ENCODE peak calls at places on chromosome 20, in ten cellular contexts. One of them, this sample, is unnamed. For H3K9me3, the result is how much of the 10 kb centered on the place peaks cover.

GRCh38 chr20:50995506-50995905 is 27.4 kb downstream of the KCNG1 start:
- DNase-seq in fibroblast of lung: peak
- DNase-seq in HCT116: no peak
- DNase-seq in endothelial cell of umbilical vein: no peak
- DNase-seq in SK-N-MC: no peak
- DNase-seq in hepatocyte: no peak
- DNase-seq in keratinocyte: no peak
- DNase-seq in GM12878: no peak
- DNase-seq in astrocyte: no peak
- DNase-seq in PC-9: no peak
- DNase-seq in this sample: no peak

GRCh38 chr20:54539521-54540046 is 64.2 kb downstream of the DOK5 start:
- DNase-seq in SK-N-MC: no peak
- DNase-seq in endothelial cell of umbilical vein: no peak
- DNase-seq in HCT116: no peak
- DNase-seq in fibroblast of lung: peak
- DNase-seq in PC-9: no peak
- DNase-seq in keratinocyte: no peak
- DNase-seq in astrocyte: peak
- DNase-seq in GM12878: no peak
- DNase-seq in hepatocyte: no peak
- DNase-seq in this sample: no peak

GRCh38 chr20:41408131-41408789 is 41.6 kb upstream of the EMILIN3 start:
- DNase-seq in fibroblast of lung: no peak
- DNase-seq in hepatocyte: no peak
- DNase-seq in PC-9: no peak
- DNase-seq in SK-N-MC: no peak
- DNase-seq in GM12878: peak
- DNase-seq in HCT116: no peak
- DNase-seq in endothelial cell of umbilical vein: no peak
- DNase-seq in astrocyte: no peak
- DNase-seq in keratinocyte: no peak
- DNase-seq in this sample: no peak

GRCh38 chr20:62334881-62335280 is 32.1 kb downstream of the ADRM1 start:
- DNase-seq in fibroblast of lung: no peak
- DNase-seq in astrocyte: no peak
- DNase-seq in GM12878: no peak
- DNase-seq in HCT116: no peak
- DNase-seq in keratinocyte: no peak
- DNase-seq in PC-9: no peak
- DNase-seq in endothelial cell of umbilical vein: no peak
- DNase-seq in hepatocyte: no peak
- DNase-seq in SK-N-MC: no peak
- DNase-seq in this sample: no peak

GRCh38 chr20:21340991-21341722 is 38.0 kb downstream of the XRN2 start:
- DNase-seq in astrocyte: no peak
- DNase-seq in keratinocyte: no peak
- DNase-seq in fibroblast of lung: no peak
- DNase-seq in SK-N-MC: no peak
- DNase-seq in HCT116: no peak
- DNase-seq in hepatocyte: no peak
- DNase-seq in PC-9: no peak
- DNase-seq in GM12878: no peak
- DNase-seq in endothelial cell of umbilical vein: no peak
- DNase-seq in this sample: no peak

GRCh38 chr20:33647603-33648395 is 14.3 kb upstream of the C20orf144 start:
- DNase-seq in hepatocyte: no peak
- DNase-seq in HCT116: no peak
- DNase-seq in astrocyte: peak
- DNase-seq in SK-N-MC: no peak
- DNase-seq in GM12878: peak
- DNase-seq in PC-9: no peak
- DNase-seq in endothelial cell of umbilical vein: peak
- DNase-seq in fibroblast of lung: peak
- DNase-seq in keratinocyte: no peak
- DNase-seq in this sample: peak

GRCh38 chr20:47620808-47621805 is 119.4 kb downstream of the NCOA3 start:
- DNase-seq in fibroblast of lung: peak
- DNase-seq in SK-N-MC: peak
- DNase-seq in HCT116: peak
- DNase-seq in GM12878: peak
- DNase-seq in hepatocyte: peak
- DNase-seq in PC-9: peak
- DNase-seq in endothelial cell of umbilical vein: peak
- DNase-seq in astrocyte: peak
- DNase-seq in keratinocyte: peak
- DNase-seq in this sample: peak

GRCh38 chr20:20731000-20731944 is 18.8 kb upstream of the RALGAPA2 start:
- DNase-seq in keratinocyte: no peak
- DNase-seq in hepatocyte: no peak
- DNase-seq in GM12878: no peak
- DNase-seq in PC-9: no peak
- DNase-seq in SK-N-MC: no peak
- DNase-seq in HCT116: no peak
- DNase-seq in endothelial cell of umbilical vein: peak
- DNase-seq in fibroblast of lung: peak
- DNase-seq in astrocyte: no peak
- DNase-seq in this sample: no peak

GRCh38 chr20:62225026-62225425 is 4.9 kb upstream of the HRH3 start:
- DNase-seq in GM12878: no peak
- DNase-seq in astrocyte: no peak
- DNase-seq in endothelial cell of umbilical vein: no peak
- DNase-seq in hepatocyte: no peak
- DNase-seq in SK-N-MC: no peak
- DNase-seq in HCT116: no peak
- DNase-seq in PC-9: no peak
- DNase-seq in keratinocyte: no peak
- DNase-seq in fibroblast of lung: no peak
- DNase-seq in this sample: no peak

GRCh38 chr20:12737900-12738299 is 270.9 kb upstream of the SPTLC3 start:
- DNase-seq in SK-N-MC: no peak
- DNase-seq in HCT116: no peak
- DNase-seq in PC-9: no peak
- DNase-seq in fibroblast of lung: no peak
- DNase-seq in GM12878: no peak
- DNase-seq in endothelial cell of umbilical vein: no peak
- DNase-seq in keratinocyte: no peak
- DNase-seq in hepatocyte: no peak
- DNase-seq in astrocyte: no peak
- DNase-seq in this sample: no peak

GRCh38 chr20:63942250-63943006 is 13.8 kb downstream of the UCKL1 start:
- DNase-seq in PC-9: no peak
- DNase-seq in endothelial cell of umbilical vein: peak
- DNase-seq in hepatocyte: no peak
- DNase-seq in keratinocyte: no peak
- DNase-seq in astrocyte: no peak
- DNase-seq in GM12878: no peak
- DNase-seq in fibroblast of lung: peak
- DNase-seq in SK-N-MC: peak
- DNase-seq in HCT116: no peak
- DNase-seq in this sample: no peak

GRCh38 chr20:51800132-51800721 is 2.1 kb downstream of the SALL4 start:
- DNase-seq in endothelial cell of umbilical vein: peak
- DNase-seq in astrocyte: no peak
- DNase-seq in SK-N-MC: no peak
- DNase-seq in PC-9: peak
- DNase-seq in GM12878: no peak
- DNase-seq in HCT116: peak
- DNase-seq in fibroblast of lung: peak
- DNase-seq in keratinocyte: peak
- DNase-seq in hepatocyte: peak
- DNase-seq in this sample: peak

GRCh38 chr20:24674921-24675605 is 205.6 kb downstream of the SYNDIG1 start:
- DNase-seq in SK-N-MC: no peak
- DNase-seq in PC-9: no peak
- DNase-seq in GM12878: no peak
- DNase-seq in astrocyte: no peak
- DNase-seq in keratinocyte: no peak
- DNase-seq in fibroblast of lung: no peak
- DNase-seq in HCT116: no peak
- DNase-seq in endothelial cell of umbilical vein: no peak
- DNase-seq in hepatocyte: no peak
- DNase-seq in this sample: no peak

GRCh38 chr20:24672181-24672880 is 202.9 kb downstream of the SYNDIG1 start:
- DNase-seq in hepatocyte: no peak
- DNase-seq in astrocyte: peak
- DNase-seq in GM12878: no peak
- DNase-seq in fibroblast of lung: peak
- DNase-seq in endothelial cell of umbilical vein: no peak
- DNase-seq in PC-9: no peak
- DNase-seq in keratinocyte: no peak
- DNase-seq in HCT116: no peak
- DNase-seq in SK-N-MC: no peak
- DNase-seq in this sample: peak

GRCh38 chr20:24670981-24671380 is 201.6 kb downstream of the SYNDIG1 start:
- DNase-seq in SK-N-MC: no peak
- DNase-seq in hepatocyte: no peak
- DNase-seq in fibroblast of lung: no peak
- DNase-seq in GM12878: no peak
- DNase-seq in astrocyte: no peak
- DNase-seq in endothelial cell of umbilical vein: no peak
- DNase-seq in HCT116: no peak
- DNase-seq in PC-9: no peak
- DNase-seq in keratinocyte: no peak
- DNase-seq in this sample: no peak

GRCh38 chr20:24673678-24674570 is 204.5 kb downstream of the SYNDIG1 start:
- DNase-seq in endothelial cell of umbilical vein: no peak
- DNase-seq in GM12878: no peak
- DNase-seq in astrocyte: peak
- DNase-seq in HCT116: no peak
- DNase-seq in SK-N-MC: no peak
- DNase-seq in PC-9: peak
- DNase-seq in hepatocyte: no peak
- DNase-seq in keratinocyte: peak
- DNase-seq in fibroblast of lung: peak
- DNase-seq in this sample: peak

DNA sequence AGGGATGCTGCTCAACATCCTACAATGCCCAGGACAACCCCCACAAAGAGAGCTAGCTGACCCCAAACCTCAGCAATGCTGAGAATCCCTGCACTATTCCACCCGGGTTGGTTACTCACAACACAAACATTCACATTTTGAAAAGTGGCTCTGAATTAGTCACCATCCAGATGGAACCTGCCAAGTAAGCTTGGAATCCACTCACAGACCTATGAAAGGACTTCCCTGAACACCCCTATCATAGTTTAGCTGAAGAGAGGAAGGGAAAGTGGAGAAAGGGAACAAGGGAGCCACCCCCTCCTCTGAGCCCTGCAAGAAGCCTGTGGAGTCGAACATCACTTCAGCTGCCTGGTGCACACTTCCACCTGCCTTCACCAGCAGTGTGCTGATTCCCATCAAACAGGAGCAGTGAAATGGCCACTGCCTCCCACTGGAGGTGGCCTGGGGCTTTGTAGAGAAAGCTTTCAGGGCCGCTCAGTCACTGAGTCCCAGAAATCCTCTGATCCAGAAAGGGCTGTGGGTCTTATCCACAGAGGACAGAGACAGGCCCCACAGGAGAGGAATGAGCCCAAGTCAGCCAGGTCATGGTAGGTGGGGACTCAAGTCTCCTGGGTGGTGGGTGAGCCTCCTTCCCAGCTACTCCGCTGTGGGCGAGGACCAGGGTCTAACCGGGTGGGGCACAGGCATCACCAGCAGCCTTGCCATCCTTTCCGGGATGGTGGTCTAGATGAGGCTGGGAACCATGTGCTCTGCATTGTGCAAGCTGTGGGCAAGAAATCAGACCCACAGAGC is 203.7 kb downstream of the SYNDIG1 start:
- DNase-seq in GM12878: no peak
- DNase-seq in keratinocyte: peak
- DNase-seq in hepatocyte: no peak
- DNase-seq in PC-9: peak
- DNase-seq in fibroblast of lung: peak
- DNase-seq in endothelial cell of umbilical vein: no peak
- DNase-seq in SK-N-MC: no peak
- DNase-seq in HCT116: no peak
- DNase-seq in astrocyte: peak
- DNase-seq in this sample: peak
- H3K9me3 ChIP-seq in GM12878: under half
- H3K9me3 ChIP-seq in keratinocyte: under half
- H3K9me3 ChIP-seq in hepatocyte: under half
- H3K9me3 ChIP-seq in PC-9: under half
- H3K9me3 ChIP-seq in fibroblast of lung: under half
- H3K9me3 ChIP-seq in endothelial cell of umbilical vein: under half
- H3K9me3 ChIP-seq in SK-N-MC: under half
- H3K9me3 ChIP-seq in HCT116: under half
- H3K9me3 ChIP-seq in astrocyte: under half
- H3K9me3 ChIP-seq in this sample: under half

GRCh38 chr20:1862665-1863059 is 32.5 kb upstream of the SIRPA start:
- DNase-seq in endothelial cell of umbilical vein: no peak
- DNase-seq in PC-9: no peak
- DNase-seq in HCT116: no peak
- DNase-seq in keratinocyte: no peak
- DNase-seq in SK-N-MC: no peak
- DNase-seq in GM12878: no peak
- DNase-seq in astrocyte: no peak
- DNase-seq in fibroblast of lung: no peak
- DNase-seq in hepatocyte: no peak
- DNase-seq in this sample: no peak
- H3K27ac ChIP-seq in endothelial cell of umbilical vein: no peak
- H3K27ac ChIP-seq in PC-9: no peak
- H3K27ac ChIP-seq in HCT116: no peak
- H3K27ac ChIP-seq in keratinocyte: peak
- H3K27ac ChIP-seq in SK-N-MC: no peak
- H3K27ac ChIP-seq in GM12878: no peak
- H3K27ac ChIP-seq in astrocyte: no peak
- H3K27ac ChIP-seq in fibroblast of lung: no peak
- H3K27ac ChIP-seq in hepatocyte: no peak
- H3K27ac ChIP-seq in this sample: no peak

DNA sequence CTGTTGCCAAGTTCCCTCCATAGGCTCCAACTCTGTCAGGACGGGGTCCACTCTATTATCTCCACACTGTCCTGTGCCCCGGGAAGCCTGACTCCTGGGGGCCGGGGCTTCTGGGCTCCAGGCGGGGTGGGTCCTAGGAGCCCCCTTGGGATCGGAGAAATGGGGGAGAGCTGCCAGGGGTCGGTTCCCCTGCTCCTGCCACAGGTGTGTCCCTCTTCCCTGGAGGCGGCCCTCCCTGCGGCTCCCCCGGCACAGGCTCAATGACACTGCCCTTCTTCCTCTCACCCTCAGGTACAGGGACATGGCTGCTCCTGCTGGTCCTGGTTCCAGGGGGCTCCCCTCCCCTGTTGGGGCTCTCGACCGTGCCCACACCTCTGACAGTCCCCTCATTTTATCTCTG is 110.0 kb downstream of the DHX35 start:
- DNase-seq in hepatocyte: no peak
- DNase-seq in endothelial cell of umbilical vein: no peak
- DNase-seq in HCT116: no peak
- DNase-seq in keratinocyte: no peak
- DNase-seq in astrocyte: no peak
- DNase-seq in PC-9: no peak
- DNase-seq in fibroblast of lung: no peak
- DNase-seq in SK-N-MC: no peak
- DNase-seq in GM12878: no peak
- DNase-seq in this sample: no peak
- TF ChIP-seq EZH2 in hepatocyte: no peak
- TF ChIP-seq EZH2 in endothelial cell of umbilical vein: no peak
- TF ChIP-seq EZH2 in HCT116: no peak
- TF ChIP-seq EZH2 in keratinocyte: no peak
- TF ChIP-seq EZH2 in astrocyte: no peak
- TF ChIP-seq EZH2 in PC-9: no peak
- TF ChIP-seq EZH2 in fibroblast of lung: no peak
- TF ChIP-seq EZH2 in SK-N-MC: no peak
- TF ChIP-seq EZH2 in GM12878: no peak
- TF ChIP-seq EZH2 in this sample: no peak

GRCh38 chr20:36646678-36647077 is 682 bp upstream of the SLA2 start:
- DNase-seq in hepatocyte: no peak
- DNase-seq in astrocyte: no peak
- DNase-seq in endothelial cell of umbilical vein: no peak
- DNase-seq in fibroblast of lung: no peak
- DNase-seq in HCT116: no peak
- DNase-seq in PC-9: no peak
- DNase-seq in SK-N-MC: no peak
- DNase-seq in GM12878: no peak
- DNase-seq in keratinocyte: no peak
- DNase-seq in this sample: no peak
- H3K9me3 ChIP-seq in hepatocyte: under half
- H3K9me3 ChIP-seq in astrocyte: under half
- H3K9me3 ChIP-seq in endothelial cell of umbilical vein: under half
- H3K9me3 ChIP-seq in fibroblast of lung: under half
- H3K9me3 ChIP-seq in HCT116: under half
- H3K9me3 ChIP-seq in PC-9: under half
- H3K9me3 ChIP-seq in SK-N-MC: under half
- H3K9me3 ChIP-seq in GM12878: under half
- H3K9me3 ChIP-seq in keratinocyte: under half
- H3K9me3 ChIP-seq in this sample: under half